ENCODE peak calls at places on chromosomes 13 and 19, in eight cellular contexts. Q is fibroblast of the aortic adventitia, A is AG04450, W is astrocyte of the spinal cord, L is psoas muscle, O is lower lobe of right lung, I is left ventricle myocardium inferior, H is body of pancreas. G is an unnamed sample.

GRCh38 chr19:29516358-29516725 is 9.5 kb upstream of the VSTM2B start:
- DNase-seq in I (peak), W (no peak), L (no peak), O (peak), A (no peak), Q (no peak), H (no peak), G (no peak)

GRCh38 chr13:32031025-32031814 is at the start of gene FRY:
- DNase-seq in H (peak), I (peak), Q (peak), A (no peak), W (peak), O (peak), L (peak), G (no peak)

GRCh38 chr19:23075031-23075733 is 41.6 kb upstream of the ZNF730 start:
- DNase-seq in A (peak), H (peak), I (peak), L (peak), W (peak), O (peak), Q (peak), G (peak)

GRCh38 chr13:109275848-109276247 is 510.5 kb downstream of the IRS2 start:
- DNase-seq in I (no peak), Q (no peak), H (no peak), A (no peak), L (no peak), O (no peak), W (peak), G (no peak)

GRCh38 chr19:29232315-29232852 is 19.4 kb upstream of the UQCRFS1 start:
- DNase-seq in I (no peak), O (no peak), L (no peak), A (no peak), W (no peak), Q (no peak), H (no peak), G (no peak)

GRCh38 chr13:96821971-96822370 is 172.3 kb downstream of the OXGR1 start:
- DNase-seq in W (no peak), O (no peak), L (no peak), I (no peak), A (no peak), H (no peak), Q (no peak), G (no peak)

GRCh38 chr13:75365724-75366173 is 116.2 kb downstream of the TBC1D4 start:
- DNase-seq in H (no peak), Q (peak), O (no peak), L (no peak), W (peak), A (peak), I (no peak), G (peak)

GRCh38 chr19:51514866-51515481 is 13.4 kb upstream of the SIGLEC12 start:
- DNase-seq in H (no peak), A (peak), W (peak), Q (peak), O (no peak), L (no peak), I (no peak), G (peak)

GRCh38 chr13:84609716-84610115 is 727.4 kb upstream of the SLITRK1 start:
- DNase-seq in I (no peak), A (peak), W (peak), H (no peak), L (no peak), O (no peak), Q (peak), G (peak)

GRCh38 chr13:72986197-72986596 is 72.6 kb upstream of the KLF5 start:
- DNase-seq in H (no peak), O (no peak), A (no peak), W (no peak), L (no peak), Q (no peak), I (no peak), G (no peak)

GRCh38 chr13:92622905-92623304 is 603.7 kb upstream of the GPC6 start:
- DNase-seq in O (no peak), Q (no peak), W (no peak), A (no peak), I (no peak), L (no peak), H (no peak), G (no peak)

GRCh38 chr13:98977568-98978270 is at the start of gene DOCK9:
- DNase-seq in Q (peak), L (peak), H (peak), I (peak), O (peak), W (peak), A (no peak), G (peak)

GRCh38 chr19:53958168-53958571 is 4.6 kb upstream of the CACNG8 start:
- DNase-seq in W (no peak), I (no peak), A (no peak), H (no peak), O (no peak), L (no peak), Q (no peak), G (no peak)

GRCh38 chr19:4015705-4016402 is 8.3 kb downstream of the PIAS4 start:
- DNase-seq in Q (no peak), H (peak), I (peak), W (no peak), O (no peak), A (no peak), L (no peak), G (no peak)

GRCh38 chr13:43377149-43377548 is 353.8 kb downstream of the DNAJC15 start:
- DNase-seq in L (peak), A (no peak), W (no peak), Q (peak), O (no peak), I (peak), H (peak), G (no peak)

GRCh38 chr13:91375119-91375729 is 23.2 kb upstream of the GPC5 start:
- DNase-seq in L (no peak), W (peak), H (no peak), A (no peak), O (no peak), I (no peak), Q (peak), G (no peak)

GRCh38 chr19:3627351-3627723 is 747 bp upstream of the CACTIN start:
- DNase-seq in A (no peak), O (no peak), Q (no peak), W (no peak), I (no peak), H (peak), L (no peak), G (no peak)

GRCh38 chr13:39263033-39263432 is 224.8 kb downstream of the NHLRC3 start:
- DNase-seq in H (peak), Q (peak), A (no peak), W (peak), L (peak), I (no peak), O (no peak), G (no peak)

GRCh38 chr13:106919638-106920037 is 351.7 kb upstream of the ARGLU1 start:
- DNase-seq in O (peak), I (peak), A (no peak), W (peak), Q (no peak), L (peak), H (no peak), G (no peak)

GRCh38 chr13:27007166-27007565 is 164.4 kb downstream of the USP12 start:
- DNase-seq in L (no peak), H (no peak), W (no peak), A (no peak), O (no peak), Q (no peak), I (no peak), G (no peak)

GRCh38 chr13:27005976-27006518 is 165.6 kb downstream of the USP12 start:
- DNase-seq in W (no peak), Q (no peak), A (no peak), L (no peak), O (no peak), I (no peak), H (no peak), G (no peak)

GRCh38 chr13:27004866-27005265 is 166.7 kb downstream of the USP12 start:
- DNase-seq in L (no peak), H (no peak), I (no peak), O (no peak), Q (no peak), A (no peak), W (no peak), G (no peak)

GRCh38 chr13:27005556-27005955 is 166.1 kb downstream of the USP12 start:
- DNase-seq in O (no peak), H (no peak), I (no peak), A (no peak), L (no peak), Q (no peak), W (no peak), G (no peak)

DNA sequence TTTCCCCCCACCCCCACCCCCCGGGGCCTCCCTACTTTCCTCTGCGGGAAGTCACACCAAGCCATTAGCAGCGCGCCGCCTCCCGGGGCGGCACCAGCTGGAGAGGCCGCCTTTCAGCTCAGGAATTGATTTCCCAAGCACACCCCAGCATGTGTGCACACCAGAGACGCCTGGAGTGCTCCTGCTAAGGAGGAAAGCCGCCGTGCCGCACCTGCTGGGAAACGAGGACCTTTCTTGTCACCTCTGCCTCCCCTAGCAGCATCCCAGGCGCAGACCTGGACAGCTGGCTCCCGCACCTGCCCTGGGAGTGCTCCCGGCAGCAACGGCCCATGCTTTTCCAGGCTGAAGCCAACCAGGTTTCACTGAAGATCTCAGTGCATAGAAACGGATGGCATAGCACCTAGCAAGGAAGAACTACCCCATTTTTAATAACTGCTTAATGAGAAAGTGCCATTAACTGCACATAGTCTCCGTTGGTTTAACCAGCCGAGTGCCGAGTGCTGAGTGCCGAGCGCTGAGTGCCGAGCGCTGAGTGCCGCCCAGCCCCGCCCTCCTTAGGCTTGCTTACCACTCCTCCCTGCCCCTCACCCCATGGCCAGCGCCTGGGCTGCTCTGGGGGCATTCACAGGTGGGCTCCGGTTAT is 165.0 kb downstream of the USP12 start:
- DNase-seq in Q (peak), H (peak), W (no peak), A (no peak), O (peak), L (no peak), I (no peak), G (no peak)
- H3K4me3 ChIP-seq in Q (peak), H (no peak), W (peak), A (peak), O (peak), L (peak), I (peak), G (peak)

GRCh38 chr19:989381-990081 is 5.4 kb downstream of the WDR18 start:
- DNase-seq in O (no peak), L (no peak), A (no peak), H (no peak), Q (no peak), I (no peak), W (no peak), G (no peak)
- H3K4me3 ChIP-seq in O (no peak), L (no peak), A (no peak), H (no peak), Q (no peak), I (no peak), W (no peak), G (no peak)

GRCh38 chr19:590396-590745 is 690 bp downstream of the HCN2 start:
- DNase-seq in I (no peak), W (peak), Q (peak), H (no peak), A (no peak), L (no peak), O (no peak), G (no peak)

GRCh38 chr19:588758-589692 is 656 bp upstream of the HCN2 start:
- DNase-seq in O (no peak), W (no peak), A (no peak), H (no peak), Q (no peak), I (no peak), L (no peak), G (no peak)

GRCh38 chr19:590750-591098 is 1.0 kb downstream of the HCN2 start:
- DNase-seq in W (no peak), A (no peak), O (no peak), I (no peak), L (no peak), Q (no peak), H (no peak), G (no peak)

GRCh38 chr19:591099-591958 is 1.6 kb downstream of the HCN2 start:
- DNase-seq in L (no peak), H (no peak), O (no peak), Q (no peak), A (no peak), I (no peak), W (no peak), G (no peak)

GRCh38 chr19:589693-590395 is at the start of gene HCN2:
- DNase-seq in H (no peak), A (no peak), L (no peak), I (no peak), W (no peak), Q (no peak), O (no peak), G (no peak)
- H3K4me3 ChIP-seq in H (no peak), A (peak), L (peak), I (peak), W (peak), Q (peak), O (no peak), G (peak)

GRCh38 chr19:12034196-12034595 is 1.3 kb downstream of the ZNF433 start:
- DNase-seq in A (no peak), L (no peak), W (no peak), O (no peak), I (no peak), H (peak), Q (peak), G (no peak)
- H3K4me3 ChIP-seq in A (peak), L (peak), W (peak), O (peak), I (peak), H (no peak), Q (peak), G (peak)

DNA sequence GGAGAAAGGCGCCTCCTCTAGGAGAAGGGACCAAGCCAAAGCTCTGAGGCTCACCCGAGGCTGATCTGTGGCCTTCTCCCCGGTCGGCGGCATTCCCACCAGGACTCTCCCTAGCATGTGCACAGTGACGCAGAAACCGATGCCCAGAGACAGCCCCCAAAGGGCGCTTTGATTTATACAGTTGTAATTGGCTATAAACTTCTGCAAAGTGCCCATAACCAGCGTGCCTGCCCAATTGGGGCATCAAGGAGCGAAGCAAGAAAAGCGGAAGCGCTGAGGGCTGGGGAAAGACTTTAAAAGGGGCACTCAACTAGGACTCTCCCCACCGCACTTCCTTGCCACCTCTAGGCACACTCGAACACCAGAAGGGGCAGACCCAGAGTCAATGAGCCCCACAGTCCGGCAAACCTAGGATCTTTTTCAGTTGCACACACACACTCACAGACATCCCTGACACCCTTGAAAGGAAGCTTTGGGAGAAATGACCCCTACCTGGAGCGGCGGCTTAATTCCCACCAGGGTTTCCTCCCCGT is 1.8 kb downstream of the CDX2 start:
- DNase-seq in A (no peak), I (no peak), Q (no peak), H (no peak), O (no peak), L (no peak), W (no peak), G (no peak)
- H3K4me3 ChIP-seq in A (no peak), I (no peak), Q (no peak), H (peak), O (no peak), L (no peak), W (no peak), G (no peak)

DNA sequence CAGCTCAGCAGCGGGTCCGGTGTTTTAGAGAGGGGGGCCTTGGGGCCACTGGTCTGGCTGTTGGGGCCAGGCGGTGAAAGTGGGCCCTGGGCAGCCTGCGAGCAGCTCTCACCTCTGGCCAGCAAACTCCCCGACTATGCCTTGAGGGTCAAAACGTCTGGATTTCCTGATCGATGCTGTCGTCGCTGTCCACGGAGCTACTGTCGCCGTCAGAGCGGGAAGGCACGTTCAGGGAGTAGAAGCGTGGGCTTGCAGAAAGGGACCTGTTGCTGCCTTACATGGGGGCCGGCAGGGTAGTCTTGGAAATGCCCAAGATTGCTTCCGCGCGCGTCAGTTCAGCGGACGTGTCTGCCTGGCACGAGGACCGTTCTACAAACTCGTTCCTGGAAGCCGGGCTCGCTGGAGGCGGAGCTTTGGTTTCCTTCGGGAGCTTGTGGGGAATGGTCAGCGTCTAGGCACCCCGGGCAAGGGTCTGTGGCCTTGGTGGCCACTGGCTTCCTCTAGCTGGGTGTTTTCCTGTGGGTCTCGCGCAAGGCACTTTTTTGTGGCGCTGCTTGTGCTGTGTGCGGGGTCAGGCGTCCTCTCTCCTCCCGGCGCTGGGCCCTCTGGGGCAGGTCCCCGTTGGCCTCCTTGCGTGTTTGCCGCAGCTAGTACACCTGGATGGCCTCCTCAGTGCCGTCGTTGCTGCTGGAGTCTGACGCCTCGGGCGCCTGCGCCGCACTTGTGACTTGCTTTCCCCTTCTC is 15.3 kb downstream of the RB1 start:
- DNase-seq in Q (no peak), W (no peak), I (no peak), A (no peak), O (peak), H (peak), L (no peak), G (no peak)
- H3K4me3 ChIP-seq in Q (no peak), W (no peak), I (peak), A (no peak), O (peak), H (no peak), L (peak), G (no peak)

GRCh38 chr19:41546386-41546789 is 29.6 kb upstream of the CEACAM21 start:
- DNase-seq in H (no peak), L (no peak), Q (no peak), I (no peak), O (peak), A (no peak), W (no peak), G (no peak)

GRCh38 chr19:41545547-41545946 is 30.4 kb upstream of the CEACAM21 start:
- DNase-seq in L (no peak), O (no peak), H (no peak), A (no peak), W (no peak), I (no peak), Q (no peak), G (no peak)

GRCh38 chr19:41548047-41548446 is 27.9 kb upstream of the CEACAM21 start:
- DNase-seq in W (no peak), L (no peak), Q (no peak), O (no peak), H (no peak), I (no peak), A (no peak), G (no peak)

GRCh38 chr19:41548954-41549688 is 26.8 kb upstream of the CEACAM21 start:
- DNase-seq in W (no peak), H (no peak), Q (no peak), I (no peak), A (no peak), L (no peak), O (no peak), G (no peak)

DNA sequence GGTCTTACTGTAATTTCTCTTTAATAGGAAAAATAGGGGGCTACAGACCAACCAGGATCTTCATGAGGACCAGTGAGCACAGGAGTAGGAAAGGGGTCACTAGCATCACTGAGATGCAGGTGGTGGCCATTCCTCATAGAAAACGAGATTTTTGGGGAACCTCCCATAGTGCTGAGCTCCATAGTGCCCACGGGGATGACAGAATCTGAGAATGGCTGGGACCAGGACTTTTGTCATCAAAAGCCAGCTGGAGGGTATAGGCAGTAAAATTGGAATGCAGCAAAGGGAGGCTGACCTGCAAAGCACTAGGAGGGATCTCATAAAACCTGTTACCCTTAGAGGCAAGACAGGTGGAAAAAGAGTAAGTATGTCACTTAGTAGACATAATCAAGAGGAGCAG is 28.4 kb upstream of the CEACAM21 start:
- DNase-seq in H (no peak), Q (no peak), I (no peak), L (no peak), W (no peak), A (no peak), O (no peak), G (no peak)
- H3K4me3 ChIP-seq in H (no peak), Q (no peak), I (no peak), L (no peak), W (no peak), A (no peak), O (no peak), G (no peak)

GRCh38 chr13:28531956-28532225 is 37.0 kb upstream of the FLT1 start:
- DNase-seq in W (no peak), Q (no peak), I (no peak), L (no peak), H (no peak), O (no peak), A (no peak), G (no peak)
- H3K4me3 ChIP-seq in W (peak), Q (peak), I (peak), L (peak), H (no peak), O (peak), A (peak), G (peak)